ENCODE peak calls at places on chromosomes 6 and 20, in four cellular contexts. One of them, this sample, is unnamed.

GRCh38 chr20:59784365-59785117 is 148.9 kb downstream of the SYCP2 start:
- DNase-seq in H1: no peak
- DNase-seq in GM12878: no peak
- DNase-seq in K562: no peak
- DNase-seq in this sample: no peak

GRCh38 chr20:53918949-53919361 is 151.4 kb downstream of the BCAS1 start:
- DNase-seq in GM12878: no peak
- DNase-seq in H1: peak
- DNase-seq in K562: peak
- DNase-seq in this sample: no peak

GRCh38 chr20:62104791-62105345 is 17.4 kb upstream of the LSM14B start:
- DNase-seq in GM12878: no peak
- DNase-seq in K562: no peak
- DNase-seq in H1: no peak
- DNase-seq in this sample: no peak

GRCh38 chr6:80690611-80691090 is 584.2 kb downstream of the BCKDHB start:
- DNase-seq in K562: no peak
- DNase-seq in GM12878: no peak
- DNase-seq in H1: no peak
- DNase-seq in this sample: no peak

GRCh38 chr6:43909474-43910148 is 139.6 kb downstream of the VEGFA start:
- DNase-seq in H1: no peak
- DNase-seq in GM12878: no peak
- DNase-seq in K562: no peak
- DNase-seq in this sample: no peak

GRCh38 chr20:25039697-25040437 is 18.1 kb downstream of the ACSS1 start:
- DNase-seq in GM12878: no peak
- DNase-seq in H1: no peak
- DNase-seq in K562: no peak
- DNase-seq in this sample: no peak

GRCh38 chr6:71038966-71039365 is 82.1 kb upstream of the B3GAT2 start:
- DNase-seq in K562: no peak
- DNase-seq in GM12878: no peak
- DNase-seq in H1: no peak
- DNase-seq in this sample: no peak

GRCh38 chr6:116030745-116031144 is 29.9 kb downstream of the FRK start:
- DNase-seq in H1: no peak
- DNase-seq in GM12878: no peak
- DNase-seq in K562: no peak
- DNase-seq in this sample: no peak

GRCh38 chr20:52454660-52455059 is 263.1 kb upstream of the ZFP64 start:
- DNase-seq in K562: no peak
- DNase-seq in H1: no peak
- DNase-seq in GM12878: no peak
- DNase-seq in this sample: no peak

GRCh38 chr6:72084992-72085569 is 198.7 kb downstream of the RIMS1 start:
- DNase-seq in K562: no peak
- DNase-seq in H1: no peak
- DNase-seq in GM12878: no peak
- DNase-seq in this sample: no peak
- TF ChIP-seq BRCA1 in K562: no peak
- TF ChIP-seq BRCA1 in H1: no peak
- TF ChIP-seq BRCA1 in GM12878: no peak
- TF ChIP-seq BRCA1 in this sample: no peak

DNA sequence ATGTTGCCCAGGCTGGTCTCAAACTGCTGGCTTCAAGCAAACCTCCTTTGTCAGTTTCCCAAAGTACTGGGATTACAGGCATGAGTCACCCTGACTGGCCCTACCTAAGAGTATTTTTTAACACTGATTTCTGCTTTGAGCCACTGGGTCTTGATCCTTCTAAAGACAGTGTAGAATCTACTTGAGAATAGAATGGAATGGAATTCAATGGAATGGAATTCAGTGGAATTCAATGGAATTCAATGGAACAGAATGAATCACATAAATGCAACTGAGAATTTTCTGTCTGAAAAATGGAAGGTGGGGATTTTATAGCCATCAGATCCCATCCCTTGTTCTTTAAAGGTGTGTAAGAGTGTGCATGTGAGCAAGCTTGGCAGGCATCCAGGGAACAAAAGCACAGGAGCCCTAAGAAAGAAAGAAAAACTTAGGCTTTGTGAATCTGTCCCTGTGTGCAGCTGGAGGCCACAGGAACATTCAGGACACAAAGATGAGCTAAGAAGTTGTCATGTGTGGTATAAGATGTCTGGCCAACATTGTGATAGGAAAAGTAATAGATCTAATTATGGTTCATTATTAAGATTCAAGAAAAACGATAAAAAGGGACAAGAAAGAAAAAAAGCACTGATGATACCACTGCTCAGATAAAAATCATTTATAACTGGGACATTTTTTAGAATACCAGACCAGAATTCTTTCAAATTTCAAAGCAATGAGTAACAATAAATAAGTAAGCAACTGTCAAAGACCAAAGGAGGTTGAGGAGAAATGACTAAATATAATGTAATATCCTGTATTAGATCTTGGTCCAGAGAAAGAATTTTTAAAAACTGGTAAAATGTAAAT is 681.0 kb upstream of the GJE1 start:
- DNase-seq in H1: no peak
- DNase-seq in K562: no peak
- DNase-seq in GM12878: no peak
- DNase-seq in this sample: no peak
- TF ChIP-seq GABPA in H1: no peak
- TF ChIP-seq GABPA in K562: no peak
- TF ChIP-seq GABPA in GM12878: no peak
- TF ChIP-seq GABPA in this sample: no peak

GRCh38 chr6:89081129-89081422 is 525 bp downstream of the PNRC1 start:
- DNase-seq in H1: no peak
- DNase-seq in GM12878: no peak
- DNase-seq in K562: no peak
- DNase-seq in this sample: no peak
- TF ChIP-seq BRCA1 in H1: no peak
- TF ChIP-seq BRCA1 in GM12878: no peak
- TF ChIP-seq BRCA1 in K562: no peak
- TF ChIP-seq BRCA1 in this sample: no peak

GRCh38 chr6:54130179-54130578 is 18.9 kb downstream of the MLIP start:
- DNase-seq in H1: no peak
- DNase-seq in GM12878: no peak
- DNase-seq in K562: no peak
- DNase-seq in this sample: no peak

GRCh38 chr6:54133186-54133585 is 21.9 kb downstream of the MLIP start:
- DNase-seq in GM12878: no peak
- DNase-seq in K562: no peak
- DNase-seq in H1: no peak
- DNase-seq in this sample: no peak

GRCh38 chr6:54135665-54136370 is 24.6 kb downstream of the MLIP start:
- DNase-seq in GM12878: no peak
- DNase-seq in H1: no peak
- DNase-seq in K562: no peak
- DNase-seq in this sample: peak

GRCh38 chr6:54134934-54135333 is 23.7 kb downstream of the MLIP start:
- DNase-seq in K562: no peak
- DNase-seq in GM12878: no peak
- DNase-seq in H1: no peak
- DNase-seq in this sample: no peak

DNA sequence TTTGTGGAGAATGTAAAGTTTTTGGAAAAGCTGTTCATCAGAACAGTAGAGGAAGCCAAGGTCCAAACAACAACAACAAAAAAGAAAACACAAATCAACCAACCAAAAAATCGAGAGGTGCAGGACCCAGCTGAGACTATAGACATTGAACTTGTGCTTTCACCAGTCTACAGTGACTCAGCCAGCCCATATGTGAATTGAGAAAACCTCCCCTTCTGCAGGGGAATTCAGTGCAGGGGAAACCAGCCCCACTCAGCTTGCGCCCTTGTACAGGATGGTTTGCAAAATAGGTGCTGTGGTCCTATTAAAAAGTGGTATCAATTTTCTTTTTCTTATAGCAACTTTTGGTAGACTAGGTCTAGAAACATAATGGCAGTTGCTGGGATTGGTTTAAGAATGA is 21.3 kb downstream of the MLIP start:
- DNase-seq in K562: no peak
- DNase-seq in GM12878: no peak
- DNase-seq in H1: no peak
- DNase-seq in this sample: no peak
- TF ChIP-seq GABPA in K562: no peak
- TF ChIP-seq GABPA in GM12878: no peak
- TF ChIP-seq GABPA in H1: no peak
- TF ChIP-seq GABPA in this sample: no peak

DNA sequence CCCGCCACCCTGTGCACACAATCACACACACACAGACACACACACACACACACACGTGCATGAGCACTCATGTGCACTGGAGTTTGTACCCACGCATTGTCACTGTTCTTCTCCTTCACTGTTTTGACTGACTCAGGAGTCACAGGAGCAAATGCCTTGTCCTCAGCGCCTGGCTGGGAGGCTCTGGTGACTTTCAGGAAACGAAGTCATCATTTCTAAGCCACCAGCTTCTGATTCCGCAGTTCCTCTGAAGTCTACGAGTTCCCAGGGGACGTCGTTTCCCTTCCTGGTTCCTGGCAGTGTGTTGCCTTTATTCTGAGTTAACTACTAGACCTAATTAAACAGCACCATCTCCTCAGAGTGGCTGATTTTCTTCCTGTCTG is 82.1 kb upstream of the PMEPA1 start:
- DNase-seq in GM12878: no peak
- DNase-seq in K562: no peak
- DNase-seq in H1: no peak
- DNase-seq in this sample: no peak
- TF ChIP-seq BRCA1 in GM12878: no peak
- TF ChIP-seq BRCA1 in K562: no peak
- TF ChIP-seq BRCA1 in H1: no peak
- TF ChIP-seq BRCA1 in this sample: no peak

GRCh38 chr20:9062066-9062465 is 6.8 kb upstream of the PLCB4 start:
- DNase-seq in GM12878: no peak
- DNase-seq in K562: no peak
- DNase-seq in H1: no peak
- DNase-seq in this sample: no peak
- TF ChIP-seq GABPA in GM12878: no peak
- TF ChIP-seq GABPA in K562: no peak
- TF ChIP-seq GABPA in H1: no peak
- TF ChIP-seq GABPA in this sample: no peak